ENCODE peak calls at places on chromosome 15, in seven cellular contexts. I, L, U, G, X, J and Q are unnamed samples.

GRCh38 chr15:73387507-73388255 is 18.9 kb upstream of the HCN4 start:
- DNase-seq in J (peak; percentile 79), U (no peak), I (no peak), G (no peak), L (no peak), X (peak; percentile 34), Q (no peak)

GRCh38 chr15:88894348-88894818 is 961 bp downstream of the HAPLN3 start:
- DNase-seq in X (peak; percentile 91), J (peak; percentile 54), L (peak; percentile 64), U (no peak), I (peak; percentile 60), G (peak; percentile 76), Q (peak; percentile 55)

GRCh38 chr15:38652998-38653397 is 88.4 kb upstream of the RASGRP1 start:
- DNase-seq in I (no peak), G (peak; percentile 29), L (no peak), J (no peak), U (no peak), X (no peak), Q (peak; percentile 99)

GRCh38 chr15:69576035-69576526 is 123.5 kb downstream of the RPLP1 start:
- DNase-seq in J (peak; percentile 44), U (no peak), X (peak; percentile 91), L (peak; percentile 61), I (peak; percentile 65), G (peak; percentile 38), Q (peak; percentile 32)

GRCh38 chr15:86247249-86247955 is 167.7 kb downstream of the AGBL1 start:
- DNase-seq in U (no peak), G (no peak), I (no peak), X (no peak), L (peak; percentile 33), J (no peak), Q (no peak)

GRCh38 chr15:92205255-92205739 is 188.4 kb upstream of the ST8SIA2 start:
- DNase-seq in J (no peak), L (no peak), G (peak; percentile 1), X (no peak), I (peak; percentile 7), U (no peak), Q (no peak)

GRCh38 chr15:39016706-39017105 is 452.1 kb upstream of the RASGRP1 start:
- DNase-seq in J (peak; percentile 23), L (no peak), I (no peak), G (no peak), X (no peak), U (no peak), Q (no peak)

GRCh38 chr15:90659481-90659880 is 57.7 kb upstream of the BLM start:
- DNase-seq in U (no peak), J (no peak), G (no peak), L (no peak), X (no peak), I (no peak), Q (no peak)

GRCh38 chr15:61906961-61907752 is 153.1 kb downstream of the VPS13C start:
- DNase-seq in J (no peak), I (no peak), X (no peak), L (no peak), G (no peak), U (no peak), Q (no peak)

GRCh38 chr15:70611286-70611685 is 152.1 kb downstream of the UACA start:
- DNase-seq in I (no peak), J (no peak), G (no peak), L (no peak), U (no peak), X (no peak), Q (no peak)

GRCh38 chr15:75573643-75574384 is 5.3 kb downstream of the PTPN9 start:
- DNase-seq in I (no peak), U (no peak), J (no peak), G (no peak), X (no peak), L (no peak), Q (no peak)

GRCh38 chr15:60379466-60380274 is 18.1 kb downstream of the ANXA2 start:
- DNase-seq in X (no peak), G (no peak), L (no peak), U (peak; percentile 89), J (peak; percentile 92), I (no peak), Q (no peak)

DNA sequence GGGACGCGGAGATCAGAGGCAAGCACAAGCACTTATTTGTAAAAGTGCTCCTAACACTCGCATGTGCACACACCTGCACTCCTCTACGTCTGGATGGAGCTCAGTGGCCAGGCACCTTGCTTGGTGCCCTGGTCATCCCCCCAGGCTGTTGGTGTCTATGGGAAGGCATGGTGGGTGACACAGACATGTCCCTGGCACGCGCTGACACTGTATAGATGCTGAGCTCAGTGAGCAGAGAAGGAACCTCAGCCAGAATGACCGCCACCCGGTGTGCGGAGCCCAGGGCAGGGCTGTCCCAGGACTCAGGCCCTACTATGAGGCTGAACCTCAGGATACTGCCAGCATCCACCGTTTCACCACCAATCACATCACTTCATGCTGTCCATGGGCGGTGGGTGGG is 64.5 kb downstream of the NIPA2 start:
- DNase-seq in J (no peak), G (no peak), I (no peak), L (no peak), X (no peak), U (no peak), Q (no peak)
- H3K4me3 ChIP-seq in J (no peak overlapping the region), G (no peak overlapping the region), I (no peak overlapping the region), L (no peak overlapping the region), X (no peak overlapping the region), U (no peak overlapping the region), Q (no peak overlapping the region)

GRCh38 chr15:41930221-41930866 is 36.5 kb upstream of the SPTBN5 start:
- DNase-seq in U (peak; percentile 85), I (no peak), X (no peak), J (peak; percentile 92), G (peak; percentile 13), L (peak; percentile 65), Q (no peak)

GRCh38 chr15:41930867-41931222 is 37.0 kb upstream of the SPTBN5 start:
- DNase-seq in X (no peak), J (no peak), L (no peak), G (no peak), U (no peak), I (no peak), Q (no peak)

GRCh38 chr15:41928100-41928499 is 34.2 kb upstream of the SPTBN5 start:
- DNase-seq in U (no peak), J (no peak), X (no peak), G (no peak), I (no peak), L (no peak), Q (no peak)

GRCh38 chr15:41927516-41927915 is 33.7 kb upstream of the SPTBN5 start:
- DNase-seq in J (no peak), I (no peak), G (no peak), X (no peak), U (no peak), L (no peak), Q (no peak)

DNA sequence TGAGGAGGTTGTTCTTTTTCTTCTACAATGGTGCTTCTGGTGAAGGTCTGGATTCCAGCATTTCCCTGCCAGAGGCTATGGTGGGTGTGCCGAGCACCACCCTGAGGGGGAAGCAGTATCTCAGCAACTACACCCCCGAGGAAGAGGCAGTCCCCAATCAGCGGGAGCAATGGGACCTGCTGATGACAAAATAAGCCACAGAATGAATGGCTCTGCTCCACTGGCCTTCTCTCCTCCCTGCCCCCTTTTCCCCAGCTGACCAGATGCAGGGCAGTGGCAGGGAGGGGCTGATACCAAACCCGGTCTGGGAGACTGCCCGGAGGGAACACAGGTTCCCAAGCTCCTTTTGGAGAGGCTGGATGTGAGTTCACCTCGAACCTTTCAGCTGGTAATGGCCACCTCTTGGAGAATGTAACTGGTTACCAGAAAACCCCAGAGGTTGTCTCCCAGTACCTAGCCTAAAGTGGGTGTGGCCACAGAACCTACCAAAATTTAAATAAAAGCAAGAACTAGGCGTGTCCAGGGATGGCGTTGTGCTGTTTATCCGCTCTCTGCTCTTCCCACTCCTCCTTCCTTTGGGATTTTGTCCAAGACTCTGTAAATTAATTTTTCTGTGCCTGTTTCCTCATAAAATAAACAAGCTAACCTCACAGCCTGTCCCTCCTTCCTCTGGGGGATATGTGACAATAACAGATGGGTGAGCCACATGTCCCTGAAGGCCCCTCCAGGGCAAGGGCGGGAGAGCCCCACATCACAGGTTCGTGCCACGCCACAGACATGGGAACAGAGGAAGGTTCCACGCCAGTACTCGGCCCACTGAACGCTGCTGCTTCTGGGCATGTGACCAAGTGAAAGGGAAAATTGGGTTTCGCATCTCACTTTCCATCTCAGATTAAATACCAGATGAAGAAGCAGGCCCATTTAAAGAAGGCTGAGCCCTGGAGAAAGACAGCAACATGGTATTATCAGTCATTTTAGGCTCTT is 35.1 kb upstream of the SPTBN5 start:
- DNase-seq in I (peak; percentile 56), U (no peak), X (peak; percentile 87), L (peak; percentile 49), G (peak; percentile 85), J (no peak), Q (no peak)
- H3K4me3 ChIP-seq in I (peak overlapping the region; percentile 19), U (no peak overlapping the region), X (no peak overlapping the region), L (no peak overlapping the region), G (no peak overlapping the region), J (no peak overlapping the region), Q (no peak overlapping the region)

GRCh38 chr15:51367322-51367976 is 26.0 kb downstream of the GLDN start:
- DNase-seq in X (no peak), L (no peak), J (peak; percentile 54), I (no peak), G (no peak), U (no peak), Q (no peak)

GRCh38 chr15:51366911-51367310 is 25.5 kb downstream of the GLDN start:
- DNase-seq in G (no peak), L (no peak), U (peak; percentile 39), X (no peak), J (peak; percentile 84), I (no peak), Q (no peak)

GRCh38 chr15:51365417-51365816 is 24.0 kb downstream of the GLDN start:
- DNase-seq in X (no peak), L (no peak), U (no peak), I (no peak), G (no peak), J (no peak), Q (no peak)

GRCh38 chr15:51368307-51368706 is 26.9 kb downstream of the GLDN start:
- DNase-seq in I (no peak), X (no peak), U (no peak), J (no peak), G (no peak), L (no peak), Q (no peak)

GRCh38 chr15:51366071-51366470 is 24.6 kb downstream of the GLDN start:
- DNase-seq in L (no peak), G (no peak), J (no peak), X (no peak), U (no peak), I (no peak), Q (no peak)
- H3K4me3 ChIP-seq in L (no peak overlapping the region), G (no peak overlapping the region), J (no peak overlapping the region), X (no peak overlapping the region), U (no peak overlapping the region), I (no peak overlapping the region), Q (no peak overlapping the region)

GRCh38 chr15:100777821-100778220 is 101.8 kb upstream of the ALDH1A3 start:
- DNase-seq in U (no peak), G (no peak), I (no peak), L (no peak), X (no peak), J (no peak), Q (no peak)

GRCh38 chr15:100778831-100779288 is 100.8 kb upstream of the ALDH1A3 start:
- DNase-seq in I (no peak), G (no peak), L (no peak), J (no peak), U (no peak), X (no peak), Q (no peak)

GRCh38 chr15:100772478-100773378 is 106.9 kb upstream of the ALDH1A3 start:
- DNase-seq in J (no peak), X (no peak), G (no peak), U (no peak), I (peak; percentile 51), L (no peak), Q (no peak)

GRCh38 chr15:100779331-100780207 is 100.1 kb upstream of the ALDH1A3 start:
- DNase-seq in X (no peak), U (no peak), L (no peak), I (no peak), G (no peak), J (no peak), Q (no peak)

GRCh38 chr15:100775581-100776185 is 103.9 kb upstream of the ALDH1A3 start:
- DNase-seq in U (no peak), I (no peak), X (no peak), L (no peak), G (no peak), J (no peak), Q (no peak)
- H3K4me3 ChIP-seq in U (no peak overlapping the region), I (no peak overlapping the region), X (no peak overlapping the region), L (no peak overlapping the region), G (no peak overlapping the region), J (no peak overlapping the region), Q (no peak overlapping the region)